ENCODE peak calls at places on chromosomes 13 and 19, in five cellular contexts. X is suprapubic skin, K is lower leg skin, C is transverse colon, I is heart left ventricle. J is an unnamed sample.

GRCh38 chr19:46862504-46862835 is 1.7 kb downstream of the ARHGAP35 start:
- DNase-seq in C (no peak), I (no peak), X (peak; percentile 37), K (no peak), J (no peak)

GRCh38 chr13:20353973-20354372 is 121.9 kb upstream of the GJB6 start:
- DNase-seq in X (no peak), I (no peak), C (no peak), K (no peak), J (no peak)

GRCh38 chr19:49017041-49017665 is at the start of gene LHB:
- DNase-seq in X (no peak), K (no peak), I (no peak), C (no peak), J (no peak)

GRCh38 chr13:50130686-50131051 is 115.4 kb downstream of the KCNRG start:
- DNase-seq in X (no peak), K (no peak), C (peak; percentile 29), I (peak; percentile 65), J (peak; percentile 32)

GRCh38 chr13:77918391-77919261 is at the start of gene EDNRB:
- DNase-seq in C (peak; percentile 18), K (peak; percentile 22), X (peak; percentile 80), I (peak; percentile 75), J (no peak)

GRCh38 chr19:29379257-29379986 is 146.4 kb upstream of the VSTM2B start:
- DNase-seq in K (no peak), I (no peak), X (peak; percentile 26), C (no peak), J (no peak)

GRCh38 chr13:31595568-31595967 is 143.8 kb upstream of the RXFP2 start:
- DNase-seq in K (no peak), X (no peak), C (no peak), I (no peak), J (no peak)

GRCh38 chr13:28568286-28568685 is 73.4 kb upstream of the FLT1 start:
- DNase-seq in X (no peak), K (peak; percentile 32), I (peak; percentile 84), C (peak; percentile 36), J (no peak)

GRCh38 chr19:19061491-19061890 is 2.3 kb upstream of the SLC25A42 start:
- DNase-seq in K (no peak), I (peak; percentile 67), X (no peak), C (no peak), J (no peak)

GRCh38 chr13:112170823-112171569 is 104.0 kb downstream of the SOX1 start:
- DNase-seq in X (peak; percentile 65), I (no peak), C (no peak), K (no peak), J (no peak)

DNA sequence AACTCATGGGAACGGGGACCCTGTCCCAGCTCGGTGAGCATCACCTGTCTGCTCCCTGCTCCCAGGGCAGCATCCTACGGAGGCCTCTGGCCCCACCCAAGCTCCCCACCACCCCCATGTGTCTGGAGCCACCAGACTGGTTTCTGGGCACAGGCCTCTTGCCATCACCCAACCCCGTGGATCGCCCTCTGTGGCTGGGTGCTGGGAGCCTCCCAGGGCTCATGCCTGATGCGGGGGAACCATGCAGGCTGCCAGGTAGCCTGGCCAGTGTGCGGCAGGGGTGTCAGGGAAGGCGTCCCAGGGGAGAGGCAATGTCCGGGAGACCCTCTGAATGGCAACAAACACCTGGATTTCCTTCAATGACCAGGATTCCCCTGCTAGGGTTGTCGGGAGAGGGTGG is 2.7 kb downstream of the MICOS13 start:
- DNase-seq in I (no peak), X (no peak), C (no peak), K (no peak), J (no peak)
- TF ChIP-seq POLR2A in I (no peak), X (no peak), C (no peak), K (no peak), J (no peak)

DNA sequence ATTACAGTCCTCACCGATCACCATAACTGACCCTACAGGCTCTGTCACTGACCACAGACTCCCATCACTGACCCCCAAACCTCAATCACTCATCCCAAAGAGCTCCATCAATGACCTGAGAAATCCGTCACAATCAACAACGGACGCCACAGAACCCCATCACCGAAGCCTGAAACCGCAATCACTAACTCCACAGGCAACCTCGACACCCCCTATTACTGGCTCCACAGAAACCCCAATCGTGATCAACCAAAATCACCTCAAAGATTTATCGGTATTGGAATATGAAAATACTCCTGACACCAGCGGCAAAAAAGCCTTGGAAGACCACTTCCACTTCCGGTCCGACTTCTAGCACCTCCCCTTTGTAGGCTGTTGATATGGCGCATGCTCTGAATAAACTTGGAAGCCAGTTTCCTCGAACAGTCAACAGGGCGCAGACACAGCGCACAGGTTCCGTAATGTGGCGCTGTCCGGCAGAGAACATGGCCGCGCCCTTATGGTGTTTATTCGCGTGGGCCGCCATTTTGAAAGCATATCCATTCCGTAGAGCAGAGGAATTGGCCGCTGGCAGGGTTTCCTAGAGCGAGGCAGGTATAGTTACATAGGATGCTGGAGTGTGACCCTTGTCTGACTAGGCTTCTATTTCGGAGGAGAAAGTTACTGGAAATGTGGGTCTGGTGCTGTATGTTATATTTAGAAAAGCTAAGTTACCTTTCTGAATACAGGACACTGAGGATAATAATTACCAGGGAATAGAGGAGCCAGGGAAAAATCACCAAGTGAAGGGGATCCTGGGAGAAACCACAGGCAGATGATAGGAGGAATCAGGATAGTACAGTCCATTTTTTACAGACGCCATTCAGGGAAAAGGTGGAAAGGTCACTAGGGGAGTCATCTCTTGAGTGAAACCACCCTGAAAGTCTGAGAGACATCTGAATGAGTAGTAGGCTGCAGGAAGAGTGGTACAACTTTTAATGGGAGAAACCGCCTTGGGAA is at the start of gene ZNF585A:
- DNase-seq in K (peak; percentile 93), C (peak; percentile 92), I (peak; percentile 93), X (peak; percentile 93), J (peak; percentile 90)
- TF ChIP-seq CTCF in K (no peak), C (no peak), I (no peak), X (peak; percentile 16), J (no peak)

GRCh38 chr19:42316223-42317211 is 3.4 kb downstream of the TMEM145 start:
- DNase-seq in X (no peak), K (no peak), C (peak; percentile 42), I (peak; percentile 65), J (no peak)
- TF ChIP-seq POLR2A in X (no peak), K (no peak), C (no peak), I (no peak), J (no peak)

GRCh38 chr13:71477735-71478134 is 389.3 kb downstream of the DACH1 start:
- DNase-seq in X (no peak), K (no peak), C (no peak), I (no peak), J (no peak)
- TF ChIP-seq CTCF in X (no peak), K (no peak), C (no peak), I (no peak), J (no peak)

DNA sequence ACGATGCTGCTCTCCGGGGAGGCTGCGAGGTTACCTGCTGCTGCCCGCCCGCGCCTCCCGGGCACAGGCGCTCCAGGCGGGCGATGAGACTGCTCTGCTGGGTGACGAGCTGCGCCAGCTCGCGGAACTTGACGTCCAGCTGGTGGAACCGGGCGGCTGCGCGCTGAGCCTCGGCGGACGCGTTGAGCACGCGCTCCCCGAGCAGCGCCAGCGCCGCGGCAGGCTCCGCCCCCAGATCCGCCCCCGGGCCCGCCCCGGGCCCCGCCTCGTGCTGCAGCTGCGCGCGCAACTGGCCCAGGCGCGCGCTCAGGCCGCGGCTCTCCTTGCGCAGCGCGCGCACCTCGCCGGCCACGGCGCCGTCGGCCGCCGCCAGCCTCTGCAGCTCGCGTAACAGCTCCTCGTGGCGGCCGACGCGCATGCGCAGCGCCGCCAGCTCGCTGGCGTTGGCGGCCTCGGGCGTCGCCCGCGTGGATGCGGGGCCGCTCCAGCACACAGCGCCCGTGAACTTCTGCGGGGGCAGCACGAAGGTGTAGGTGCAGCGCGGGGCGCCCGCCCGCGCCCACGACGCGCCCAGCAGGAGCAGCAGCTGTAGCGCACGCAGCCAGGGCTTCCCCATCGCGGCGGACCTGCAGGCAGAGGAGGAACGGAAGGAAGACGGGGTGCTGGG is 6.4 kb downstream of the ANGPTL6 start:
- DNase-seq in I (peak; percentile 96), K (peak; percentile 75), X (peak; percentile 93), C (peak; percentile 93), J (peak; percentile 85)
- TF ChIP-seq POLR2A in I (no peak), K (no peak), X (no peak), C (no peak), J (no peak)

GRCh38 chr13:25731511-25731910 is 320.3 kb downstream of the SHISA2 start:
- DNase-seq in X (no peak), K (no peak), I (no peak), C (no peak), J (no peak)

GRCh38 chr13:25729201-25729600 is 322.6 kb downstream of the SHISA2 start:
- DNase-seq in I (no peak), K (no peak), C (no peak), X (no peak), J (no peak)

GRCh38 chr13:25732146-25732865 is 319.5 kb downstream of the SHISA2 start:
- DNase-seq in K (no peak), X (no peak), I (no peak), C (no peak), J (no peak)

GRCh38 chr13:25733061-25733491 is 318.7 kb downstream of the SHISA2 start:
- DNase-seq in K (no peak), X (no peak), C (no peak), I (no peak), J (no peak)

DNA sequence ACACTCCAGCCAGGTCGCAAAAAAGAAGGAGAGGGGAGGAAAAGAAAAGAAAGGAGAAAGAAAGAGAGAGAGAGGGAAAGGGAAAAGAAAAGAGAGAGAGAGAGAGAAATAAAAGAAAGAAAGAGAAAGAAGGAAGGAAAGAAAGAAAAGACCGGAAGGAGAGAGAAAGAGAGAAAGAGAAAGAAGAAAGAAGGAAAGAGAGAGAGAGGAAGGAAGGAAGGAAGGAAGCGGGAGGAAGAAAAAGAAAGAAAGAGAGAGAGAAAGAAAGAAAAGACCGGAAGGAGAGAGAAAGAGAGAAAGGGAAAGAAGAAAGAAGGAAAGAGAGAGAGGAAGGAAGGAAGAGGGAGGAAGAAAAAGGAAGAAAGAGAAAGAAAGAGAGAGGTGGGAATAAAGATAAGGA is 320.8 kb downstream of the SHISA2 start:
- DNase-seq in K (no peak), C (no peak), X (no peak), I (no peak), J (no peak)
- TF ChIP-seq CTCF in K (no peak), C (no peak), X (no peak), I (no peak), J (no peak)

J was measured in ovary.